ENCODE peak calls at places on chromosome 14, in seven cellular contexts. Y is dorsolateral prefrontal cortex, Z is Peyer's patch, X is fibroblast of pulmonary artery, C is A549, P is activated B cell treated with CpG ODN at 0.5 μM for 24 hours, W is RWPE1. J is an unnamed sample.

GRCh38 chr14:75877292-75877691 is 104.5 kb downstream of the TGFB3 start:
- DNase-seq in Y (no peak), Z (no peak), X (peak; percentile 91), C (no peak), P (no peak), W (no peak), J (no peak)

GRCh38 chr14:104924421-104925213 is at the start of gene PLD4:
- DNase-seq in Y (no peak), Z (no peak), X (no peak), C (no peak), P (peak; percentile 53), W (no peak), J (no peak)

GRCh38 chr14:32507029-32507984 is 178.2 kb downstream of the AKAP6 start:
- DNase-seq in Y (no peak), Z (no peak), X (peak; percentile 77), C (peak; percentile 51), P (no peak), W (peak; percentile 86), J (no peak)

GRCh38 chr14:78316058-78316457 is 145.9 kb downstream of the NRXN3 start:
- DNase-seq in Y (no peak), Z (no peak), X (no peak), C (no peak), P (no peak), W (no peak), J (no peak)

GRCh38 chr14:75650253-75651058 is 10.2 kb downstream of the ERG28 start:
- DNase-seq in Y (no peak), Z (no peak), X (no peak), C (no peak), P (no peak), W (no peak), J (no peak)

GRCh38 chr14:68278568-68279436 is 459.2 kb downstream of the RAD51B start:
- DNase-seq in Y (no peak), Z (no peak), X (peak; percentile 45), C (peak; percentile 79), P (no peak), W (peak; percentile 24), J (no peak)

GRCh38 chr14:92677087-92677668 is 71.2 kb downstream of the LGMN start:
- DNase-seq in Y (no peak), Z (no peak), X (no peak), C (no peak), P (peak; percentile 70), W (no peak), J (no peak)

GRCh38 chr14:52949711-52950409 is 990 bp downstream of the FERMT2 start:
- DNase-seq in Y (no peak), Z (no peak), X (peak; percentile 59), C (peak; percentile 48), P (no peak), W (peak; percentile 51), J (no peak)

GRCh38 chr14:23114669-23115491 is 4.2 kb downstream of the CEBPE start:
- DNase-seq in Y (no peak), Z (no peak), X (peak; percentile 94), C (peak; percentile 80), P (no peak), W (peak; percentile 94), J (no peak)

GRCh38 chr14:95910628-95911027 is 34.0 kb downstream of the TUNAR start:
- DNase-seq in Y (no peak), Z (no peak), X (no peak), C (no peak), P (no peak), W (no peak), J (no peak)

GRCh38 chr14:72851660-72852059 is 42.2 kb downstream of the DPF3 start:
- DNase-seq in Y (peak; percentile 36), Z (no peak), X (no peak), C (no peak), P (no peak), W (no peak), J (no peak)

GRCh38 chr14:106883218-106883692 is 1356.9 kb downstream of the TMEM121 start:
- DNase-seq in Y (no peak), Z (no peak), X (peak; percentile 0), C (peak; percentile 75), P (no peak), W (no peak), J (no peak)

GRCh38 chr14:57057803-57058202 is 210.9 kb downstream of the EXOC5 start:
- DNase-seq in Y (no peak), Z (no peak), X (no peak), C (no peak), P (no peak), W (no peak), J (no peak)

GRCh38 chr14:21454843-21455550 is 926 bp downstream of the CHD8 start:
- DNase-seq in Y (no peak), Z (no peak), X (no peak), C (no peak), P (no peak), W (peak; percentile 16), J (no peak)

GRCh38 chr14:77002335-77002734 is 26.2 kb downstream of the IRF2BPL start:
- DNase-seq in Y (no peak), Z (no peak), X (no peak), C (no peak), P (no peak), W (no peak), J (no peak)

GRCh38 chr14:68704736-68705720 is 87.8 kb downstream of the ZFP36L1 start:
- DNase-seq in Y (no peak), Z (no peak), X (peak; percentile 42), C (no peak), P (no peak), W (peak; percentile 46), J (no peak)

GRCh38 chr14:93008381-93008780 is 85.4 kb downstream of the CHGA start:
- DNase-seq in Y (peak; percentile 56), Z (no peak), X (peak; percentile 58), C (no peak), P (no peak), W (no peak), J (no peak)

GRCh38 chr14:73457935-73458218 is 469 bp downstream of the NUMB start:
- DNase-seq in Y (no peak), Z (no peak), X (no peak), C (no peak), P (no peak), W (peak; percentile 48), J (no peak)

GRCh38 chr14:104603623-104604401 is 760 bp downstream of the TMEM179 start:
- DNase-seq in Y (peak; percentile 29), Z (no peak), X (no peak), C (no peak), P (no peak), W (no peak), J (no peak)

GRCh38 chr14:31884776-31885379 is 192.2 kb upstream of the ARHGAP5 start:
- DNase-seq in Y (no peak), Z (no peak), X (peak; percentile 35), C (no peak), P (no peak), W (peak; percentile 69), J (no peak)

GRCh38 chr14:24605435-24606190 is 3.9 kb downstream of the GZMH start:
- DNase-seq in Y (no peak), Z (peak; percentile 55), X (peak; percentile 3), C (peak; percentile 23), P (peak; percentile 48), W (peak; percentile 42), J (peak; percentile 9)

GRCh38 chr14:74945261-74945851 is 10.0 kb downstream of the PGF start:
- DNase-seq in Y (no peak), Z (no peak), X (no peak), C (peak; percentile 68), P (no peak), W (no peak), J (peak; percentile 63)

GRCh38 chr14:75258079-75258802 is 20.4 kb upstream of the FOS start:
- DNase-seq in Y (no peak), Z (no peak), X (peak; percentile 82), C (no peak), P (no peak), W (no peak), J (no peak)

GRCh38 chr14:86794689-86795088 is 1198.3 kb downstream of the GALC start:
- DNase-seq in Y (no peak), Z (no peak), X (no peak), C (no peak), P (no peak), W (no peak), J (no peak)

GRCh38 chr14:86788229-86788628 is 1204.8 kb downstream of the GALC start:
- DNase-seq in Y (no peak), Z (no peak), X (peak; percentile 20), C (no peak), P (no peak), W (no peak), J (no peak)

GRCh38 chr14:86787782-86788181 is 1205.2 kb downstream of the GALC start:
- DNase-seq in Y (no peak), Z (no peak), X (peak; percentile 67), C (no peak), P (no peak), W (no peak), J (no peak)

GRCh38 chr14:86796221-86797074 is 1196.5 kb downstream of the GALC start:
- DNase-seq in Y (no peak), Z (no peak), X (peak; percentile 38), C (no peak), P (no peak), W (no peak), J (no peak)

GRCh38 chr14:86790408-86791364 is 1202.3 kb downstream of the GALC start:
- DNase-seq in Y (no peak), Z (no peak), X (no peak), C (no peak), P (no peak), W (no peak), J (no peak)
- TF ChIP-seq CTCF in Y (no peak), Z (no peak), X (peak; percentile 10), C (no peak), P (no peak), W (peak; percentile 8), J (no peak)

GRCh38 chr14:91385227-91385626 is 32.4 kb downstream of the CCDC88C start:
- DNase-seq in Y (no peak), Z (no peak), X (no peak), C (no peak), P (no peak), W (no peak), J (no peak)
- TF ChIP-seq CTCF in Y (no peak), Z (no peak), X (no peak), C (no peak), P (no peak), W (no peak), J (no peak)

GRCh38 chr14:39034481-39035296 is 68.3 kb downstream of the SEC23A start:
- DNase-seq in Y (no peak), Z (no peak), X (peak; percentile 46), C (peak; percentile 22), P (no peak), W (no peak), J (no peak)
- TF ChIP-seq CTCF in Y (peak; percentile 43), Z (peak; percentile 49), X (peak; percentile 55), C (peak; percentile 50), P (no peak), W (no peak), J (peak; percentile 62)

DNA sequence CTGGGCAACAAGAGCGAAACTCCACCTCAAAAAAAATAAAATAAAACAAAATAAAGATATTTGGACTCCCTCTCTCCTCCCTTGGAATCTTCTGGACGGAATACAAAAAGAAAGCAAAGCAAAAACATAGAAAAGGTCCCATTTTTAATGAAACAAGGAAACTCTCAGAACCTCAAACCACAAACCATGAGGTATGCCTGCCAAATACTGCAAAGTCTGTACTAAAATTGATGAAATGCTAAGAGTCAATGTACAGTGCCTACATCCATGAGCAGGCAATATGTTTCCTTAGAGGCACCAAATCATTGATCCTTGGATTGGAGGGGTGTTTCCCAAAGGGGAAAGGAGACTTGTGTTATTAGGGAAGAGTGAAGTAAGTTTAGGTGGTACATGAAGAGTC is 8.2 kb upstream of the RPS6KA5 start:
- DNase-seq in Y (no peak), Z (no peak), X (no peak), C (no peak), P (no peak), W (no peak), J (no peak)
- TF ChIP-seq CTCF in Y (no peak), Z (no peak), X (no peak), C (no peak), P (no peak), W (no peak), J (no peak)

GRCh38 chr14:94028450-94028826 is 2.3 kb downstream of the OTUB2 start:
- DNase-seq in Y (no peak), Z (no peak), X (peak; percentile 31), C (no peak), P (no peak), W (peak; percentile 66), J (no peak)
- TF ChIP-seq CTCF in Y (no peak), Z (no peak), X (no peak), C (no peak), P (no peak), W (no peak), J (no peak)